ENCODE peak calls at places on chromosomes 11 and 22, in nine cellular contexts. T is GM06990, A is AG10803, J is HFF-Myc, N is astrocyte of the cerebellum, Z is astrocyte, P is foreskin fibroblast, X is PC-3, R is kidney epithelial cell. F is an unnamed sample.

GRCh38 chr22:20013382-20013871 is 3.2 kb downstream of the ARVCF start:
- DNase-seq in N (no peak), Z (peak), A (peak), J (no peak), X (no peak), P (no peak), T (no peak), R (no peak), F (peak)

GRCh38 chr11:69726019-69726418 is 22.2 kb upstream of the FGF19 start:
- DNase-seq in P (no peak), N (no peak), Z (no peak), T (no peak), A (no peak), X (no peak), R (no peak), J (no peak), F (no peak)

GRCh38 chr11:69638941-69639681 is 1.8 kb upstream of the CCND1 start:
- DNase-seq in R (peak), T (no peak), P (peak), N (peak), J (peak), X (peak), A (peak), Z (peak), F (peak)

GRCh38 chr11:10735532-10736465 is 15.2 kb upstream of the CTR9 start:
- DNase-seq in X (peak), R (peak), N (peak), A (peak), Z (peak), P (peak), J (peak), T (peak), F (peak)

GRCh38 chr22:48146426-48146825 is 1384.0 kb downstream of the TBC1D22A start:
- DNase-seq in N (no peak), X (no peak), P (no peak), T (no peak), Z (no peak), R (no peak), A (no peak), J (no peak), F (no peak)

GRCh38 chr11:13963949-13964770 is 1.6 kb downstream of the SPON1 start:
- DNase-seq in A (no peak), N (no peak), J (no peak), Z (no peak), T (peak), P (no peak), X (peak), R (no peak), F (no peak)

GRCh38 chr11:1652026-1652425 is 22.5 kb downstream of the KRTAP5-5 start:
- DNase-seq in T (no peak), P (no peak), N (no peak), R (no peak), X (no peak), A (no peak), Z (no peak), J (no peak), F (no peak)

GRCh38 chr11:130480721-130481140 is 32.3 kb downstream of the ADAMTS15 start:
- DNase-seq in A (peak), Z (peak), J (no peak), T (no peak), R (no peak), X (peak), P (no peak), N (no peak), F (peak)

GRCh38 chr11:79030448-79030847 is 410.4 kb downstream of the TENM4 start:
- DNase-seq in J (no peak), X (no peak), A (no peak), T (no peak), N (no peak), P (no peak), R (no peak), Z (no peak), F (no peak)

GRCh38 chr11:29293825-29294224 is 723.0 kb downstream of the KCNA4 start:
- DNase-seq in J (no peak), P (peak), N (peak), X (peak), T (no peak), A (peak), R (no peak), Z (peak), F (peak)

GRCh38 chr11:65435330-65435931 is 12.8 kb downstream of the NEAT1 start:
- DNase-seq in Z (no peak), T (no peak), J (no peak), A (peak), N (no peak), X (no peak), P (no peak), R (no peak), F (peak)

GRCh38 chr11:86743223-86744118 is 56.9 kb upstream of the PRSS23 start:
- DNase-seq in Z (peak), T (no peak), N (peak), P (peak), J (peak), A (peak), R (peak), X (peak), F (peak)

GRCh38 chr11:43639224-43639623 is 41.3 kb upstream of the HSD17B12 start:
- DNase-seq in P (no peak), Z (no peak), X (no peak), R (no peak), T (no peak), A (no peak), J (no peak), N (no peak), F (no peak)

GRCh38 chr11:31768744-31769143 is 42.4 kb downstream of the PAX6 start:
- DNase-seq in Z (no peak), N (no peak), R (no peak), A (no peak), X (no peak), T (no peak), J (no peak), P (no peak), F (no peak)

GRCh38 chr11:100329352-100329751 is 357.7 kb upstream of the ARHGAP42 start:
- DNase-seq in J (no peak), N (no peak), A (no peak), Z (no peak), T (no peak), P (no peak), X (no peak), R (no peak), F (no peak)

GRCh38 chr11:113142508-113142907 is 171.9 kb upstream of the TTC12 start:
- DNase-seq in Z (no peak), T (no peak), R (no peak), J (no peak), A (no peak), N (no peak), X (no peak), P (no peak), F (no peak)

GRCh38 chr11:121066623-121067022 is 34.4 kb upstream of the TECTA start:
- DNase-seq in P (no peak), J (no peak), A (no peak), N (no peak), R (no peak), X (no peak), Z (no peak), T (no peak), F (no peak)

GRCh38 chr11:77525455-77526091 is 51.7 kb upstream of the PAK1 start:
- DNase-seq in X (no peak), R (no peak), Z (no peak), A (no peak), J (no peak), P (no peak), T (no peak), N (no peak), F (no peak)

GRCh38 chr11:77519847-77520246 is 46.0 kb upstream of the PAK1 start:
- DNase-seq in P (no peak), J (no peak), N (no peak), A (no peak), T (no peak), R (no peak), Z (no peak), X (no peak), F (no peak)

GRCh38 chr11:77523712-77524111 is 49.8 kb upstream of the PAK1 start:
- DNase-seq in T (no peak), X (no peak), J (no peak), Z (no peak), R (no peak), A (no peak), P (no peak), N (no peak), F (no peak)

GRCh38 chr11:77522215-77522614 is 48.3 kb upstream of the PAK1 start:
- DNase-seq in R (no peak), J (no peak), N (peak), A (peak), T (no peak), Z (peak), X (peak), P (no peak), F (peak)

DNA sequence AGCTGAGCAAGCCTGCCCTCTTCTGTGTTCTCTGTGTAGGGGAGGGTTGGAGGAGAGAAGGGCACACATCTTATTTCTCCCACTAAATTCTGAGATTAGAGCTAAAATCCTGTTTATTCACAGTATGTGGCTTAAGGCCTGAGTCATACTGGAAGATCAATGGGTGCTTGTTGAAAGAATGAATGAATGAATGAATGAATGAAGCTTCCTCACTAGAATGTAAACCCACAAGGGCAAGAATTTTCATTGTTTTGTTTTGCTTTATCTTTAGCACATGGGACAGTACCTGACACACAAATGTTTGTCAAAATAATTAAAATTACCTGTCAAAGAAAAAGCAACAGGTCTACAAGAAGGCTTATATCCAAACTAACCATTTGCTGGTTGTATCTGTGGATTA is 50.6 kb upstream of the PAK1 start:
- DNase-seq in N (no peak), J (no peak), R (no peak), T (no peak), Z (no peak), A (no peak), P (no peak), X (no peak), F (no peak)
- TF ChIP-seq CTCF in N (no peak), J (no peak), R (no peak), T (peak), Z (no peak), A (no peak), P (no peak), X (peak), F (no peak)

GRCh38 chr11:92881940-92882339 is 87.5 kb upstream of the MTNR1B start:
- DNase-seq in P (no peak), A (no peak), X (no peak), T (no peak), Z (no peak), N (no peak), R (no peak), J (no peak), F (no peak)
- H3K4me3 ChIP-seq in P (no peak), A (no peak), X (no peak), T (no peak), Z (no peak), N (no peak), R (no peak), J (no peak), F (no peak)

DNA sequence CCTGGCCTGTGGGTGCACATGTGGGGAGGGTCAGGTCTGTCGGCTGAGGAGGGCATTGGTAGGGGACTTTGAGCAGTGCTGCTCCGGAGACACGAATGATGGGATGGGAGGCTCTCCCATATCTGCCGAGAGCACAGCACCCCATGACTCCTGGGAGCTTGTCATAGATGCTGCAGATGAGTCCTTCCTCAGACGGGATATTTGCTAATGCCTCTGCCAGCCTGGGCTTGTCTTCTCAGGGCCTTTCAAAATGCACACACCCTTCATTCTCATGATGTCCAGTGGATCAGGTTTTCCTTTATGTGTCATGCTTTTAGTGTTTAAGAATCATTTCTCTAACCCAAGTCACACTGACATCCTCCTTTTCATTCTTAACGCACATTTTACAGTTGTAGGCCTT is 8.1 kb upstream of the RNH1 start:
- DNase-seq in T (no peak), J (no peak), R (no peak), N (no peak), X (no peak), A (no peak), Z (no peak), P (no peak), F (no peak)
- TF ChIP-seq CTCF in T (no peak), J (no peak), R (no peak), N (no peak), X (no peak), A (no peak), Z (no peak), P (no peak), F (no peak)

GRCh38 chr22:50082961-50083461 is 2.2 kb downstream of the MLC1 start:
- DNase-seq in P (no peak), X (no peak), A (no peak), J (no peak), N (no peak), T (no peak), Z (no peak), R (no peak), F (no peak)
- H3K4me3 ChIP-seq in P (no peak), X (no peak), A (no peak), J (no peak), N (no peak), T (no peak), Z (no peak), R (no peak), F (no peak)

GRCh38 chr11:133078591-133079179 is 453.6 kb downstream of the OPCML start:
- DNase-seq in T (no peak), R (no peak), N (peak), Z (no peak), X (peak), J (no peak), P (peak), A (peak), F (peak)

GRCh38 chr11:133082851-133083488 is 449.3 kb downstream of the OPCML start:
- DNase-seq in P (peak), Z (peak), N (no peak), T (peak), R (no peak), X (no peak), J (no peak), A (peak), F (no peak)

GRCh38 chr11:133082453-133082781 is 449.9 kb downstream of the OPCML start:
- DNase-seq in R (no peak), X (no peak), Z (no peak), J (no peak), A (no peak), P (no peak), N (no peak), T (no peak), F (no peak)

GRCh38 chr11:133081730-133082452 is 450.4 kb downstream of the OPCML start:
- DNase-seq in T (no peak), J (no peak), P (no peak), X (no peak), R (no peak), N (no peak), A (no peak), Z (no peak), F (no peak)

DNA sequence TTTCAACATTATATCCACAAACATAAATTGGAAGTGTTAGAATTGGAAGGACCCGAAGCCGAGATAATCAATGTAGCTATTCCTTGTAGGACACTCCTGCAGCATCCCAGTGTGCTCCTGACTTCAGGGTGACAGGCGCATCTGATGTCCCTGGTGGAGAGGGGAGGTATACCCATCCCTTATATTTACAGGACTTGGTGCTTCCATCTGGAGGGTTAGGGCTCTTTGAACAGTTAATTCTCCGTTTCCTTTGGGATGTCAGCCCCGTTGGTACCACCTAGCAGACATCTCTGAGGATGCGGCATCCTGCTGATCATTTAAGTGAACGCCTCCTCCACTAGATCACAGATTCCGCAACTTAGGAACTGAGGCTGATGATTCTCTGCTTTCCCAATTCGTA is 451.3 kb downstream of the OPCML start:
- DNase-seq in J (no peak), Z (no peak), A (no peak), T (no peak), X (no peak), N (no peak), R (no peak), P (no peak), F (no peak)
- TF ChIP-seq CTCF in J (no peak), Z (no peak), A (no peak), T (no peak), X (no peak), N (no peak), R (no peak), P (no peak), F (no peak)

GRCh38 chr11:62105611-62106245 is 18.1 kb upstream of the INCENP start:
- DNase-seq in J (no peak), T (no peak), P (no peak), A (peak), R (no peak), X (no peak), Z (no peak), N (no peak), F (peak)
- H3K4me3 ChIP-seq in J (no peak), T (no peak), P (peak), A (peak), R (no peak), X (no peak), Z (no peak), N (no peak), F (peak)

F was measured in fibroblast of villous mesenchyme.